ENCODE peak calls at places on chromosomes 2 and 18, in four cellular contexts. A, D, P and W are unnamed samples.

GRCh38 chr2:199335502-199335901 is 122.2 kb downstream of the SATB2 start:
- DNase-seq in A (no peak), D (no peak), P (no peak), W (no peak)

GRCh38 chr2:155701721-155702120 is 630.8 kb downstream of the NR4A2 start:
- DNase-seq in A (no peak), D (no peak), P (no peak), W (no peak)

GRCh38 chr18:30713299-30713698 is 329.2 kb downstream of the DSC3 start:
- DNase-seq in A (no peak), D (no peak), P (no peak), W (no peak)

GRCh38 chr2:138209009-138209408 is 244.7 kb downstream of the HNMT start:
- DNase-seq in A (peak; percentile 35), D (no peak), P (no peak), W (no peak)

GRCh38 chr2:8412586-8412985 is 269.3 kb upstream of the ID2 start:
- DNase-seq in A (no peak), D (peak; percentile 71), P (no peak), W (no peak)

GRCh38 chr2:168157926-168158325 is 89.5 kb downstream of the STK39 start:
- DNase-seq in A (no peak), D (no peak), P (no peak), W (no peak)

GRCh38 chr2:54008439-54008838 is 37.6 kb upstream of the PSME4 start:
- DNase-seq in A (no peak), D (no peak), P (no peak), W (no peak)

GRCh38 chr2:9169310-9170107 is 37.1 kb upstream of the ASAP2 start:
- DNase-seq in A (no peak), D (no peak), P (no peak), W (no peak)

GRCh38 chr2:223416826-223417610 is 185.1 kb downstream of the SCG2 start:
- DNase-seq in A (no peak), D (no peak), P (no peak), W (no peak)